ENCODE peak calls at places on chromosomes 7 and 10, in six cellular contexts. V is aorta, N is cardiac muscle cell, Y is hippocampal formation, Q is renal cortical epithelial cell, B is NCI-H69. U is an unnamed sample.

GRCh38 chr7:43022008-43022407 is 89.8 kb downstream of the MRPL32 start:
- DNase-seq in V (no peak), N (no peak), Y (no peak), Q (no peak), B (no peak), U (no peak)

GRCh38 chr10:98361131-98361633 is 53.8 kb downstream of the PYROXD2 start:
- DNase-seq in V (peak), N (peak), Y (peak), Q (peak), B (peak), U (no peak)

GRCh38 chr7:114919587-114919986 is 2.3 kb upstream of the MDFIC start:
- DNase-seq in V (no peak), N (no peak), Y (no peak), Q (no peak), B (no peak), U (no peak)

GRCh38 chr7:141128506-141128905 is 54.6 kb downstream of the TMEM178B start:
- DNase-seq in V (no peak), N (no peak), Y (no peak), Q (no peak), B (no peak), U (no peak)

GRCh38 chr7:63072806-63073205 is 925.8 kb upstream of the ZNF722 start:
- DNase-seq in V (no peak), N (no peak), Y (no peak), Q (no peak), B (no peak), U (no peak)

GRCh38 chr10:2985729-2986232 is 81.6 kb upstream of the PFKP start:
- DNase-seq in V (no peak), N (no peak), Y (no peak), Q (peak), B (peak), U (peak)

GRCh38 chr7:100584046-100584676 is 1.8 kb downstream of the LRCH4 start:
- DNase-seq in V (peak), N (no peak), Y (no peak), Q (no peak), B (no peak), U (no peak)

GRCh38 chr10:101536800-101537199 is 51.3 kb downstream of the POLL start:
- DNase-seq in V (no peak), N (peak), Y (no peak), Q (peak), B (peak), U (peak)

GRCh38 chr10:21742740-21743412 is 208.8 kb downstream of the MLLT10 start:
- DNase-seq in V (no peak), N (no peak), Y (no peak), Q (no peak), B (no peak), U (peak)

GRCh38 chr10:115171392-115171960 is 78.3 kb downstream of the ATRNL1 start:
- DNase-seq in V (no peak), N (no peak), Y (no peak), Q (peak), B (peak), U (peak)